ENCODE peak calls at places on chromosome 21, in seven cellular contexts. A is Calu3, M is right atrium auricular region, F is fibroblast of pulmonary artery, N is dorsolateral prefrontal cortex, G is BJ, D is esophagus squamous epithelium. C is an unnamed sample.

GRCh38 chr21:45417256-45417950 is 12.4 kb downstream of the COL18A1 start:
- DNase-seq in A (no peak), M (no peak), F (no peak), N (no peak), G (no peak), D (no peak), C (no peak)

GRCh38 chr21:45418301-45419071 is 13.5 kb downstream of the COL18A1 start:
- DNase-seq in A (no peak), M (no peak), F (no peak), N (no peak), G (no peak), D (no peak), C (no peak)

GRCh38 chr21:32306021-32306780 is 7.5 kb downstream of the MRAP start:
- DNase-seq in A (no peak), M (peak; percentile 28), F (no peak), N (peak; percentile 67), G (no peak), D (no peak), C (no peak)

GRCh38 chr21:39951183-39952101 is 84.2 kb downstream of the PCP4 start:
- DNase-seq in A (no peak), M (no peak), F (no peak), N (no peak), G (no peak), D (no peak), C (no peak)

GRCh38 chr21:39451332-39452206 is at the start of gene SH3BGR:
- DNase-seq in A (no peak), M (peak; percentile 84), F (peak; percentile 40), N (peak; percentile 34), G (no peak), D (no peak), C (no peak)

GRCh38 chr21:27079807-27080206 is 112.9 kb upstream of the ADAMTS5 start:
- DNase-seq in A (no peak), M (no peak), F (no peak), N (no peak), G (no peak), D (no peak), C (no peak)

GRCh38 chr21:45927851-45928850 is 53.4 kb upstream of the COL6A1 start:
- DNase-seq in A (no peak), M (no peak), F (no peak), N (no peak), G (no peak), D (no peak), C (no peak)

GRCh38 chr21:29888437-29888836 is 51.4 kb downstream of the GRIK1 start:
- DNase-seq in A (no peak), M (no peak), F (no peak), N (no peak), G (peak; percentile 5), D (no peak), C (no peak)

GRCh38 chr21:26801524-26801923 is 43.7 kb downstream of the ADAMTS1 start:
- DNase-seq in A (no peak), M (no peak), F (peak; percentile 94), N (no peak), G (peak; percentile 87), D (no peak), C (peak; percentile 45)

GRCh38 chr21:45900034-45900868 is 81.3 kb upstream of the COL6A1 start:
- DNase-seq in A (no peak), M (no peak), F (no peak), N (no peak), G (no peak), D (no peak), C (no peak)

GRCh38 chr21:23223882-23224281 is 2225.7 kb downstream of the NCAM2 start:
- DNase-seq in A (no peak), M (no peak), F (no peak), N (no peak), G (no peak), D (no peak), C (no peak)

DNA sequence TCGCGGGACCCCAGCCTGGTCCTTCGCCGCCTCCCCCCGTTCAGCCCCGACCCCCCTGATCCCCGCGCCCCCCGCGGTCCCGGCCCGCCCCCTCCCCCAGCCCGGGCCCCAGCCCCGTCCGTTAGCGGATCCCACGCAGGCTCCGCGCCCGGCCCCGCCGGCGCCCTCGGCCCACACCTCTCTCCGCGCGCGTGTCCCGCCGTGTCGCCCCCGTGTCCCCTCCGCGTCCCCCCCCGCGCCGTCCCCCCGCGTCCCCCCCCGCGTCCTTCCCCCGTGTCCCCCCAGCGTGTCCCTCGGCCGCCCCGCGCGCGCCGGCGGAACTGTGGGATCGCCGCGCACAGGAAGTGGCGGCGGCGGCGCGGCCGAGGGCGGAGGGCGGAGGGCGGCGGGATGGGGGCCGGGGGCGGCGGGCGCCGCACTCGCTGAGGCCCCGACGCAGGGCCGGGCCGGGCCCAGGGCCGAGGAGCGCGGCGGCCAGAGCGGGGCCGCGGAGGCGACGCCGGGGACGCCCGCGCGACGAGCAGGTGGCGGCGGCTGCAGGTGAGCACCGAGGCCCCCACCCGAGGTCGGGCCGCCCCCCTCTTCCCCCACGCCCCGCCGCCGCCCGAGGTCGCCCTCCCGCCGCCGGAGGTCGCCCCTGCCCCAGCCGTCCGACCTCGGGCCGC is at the start of gene AGPAT3:
- DNase-seq in A (no peak), M (no peak), F (no peak), N (peak; percentile 25), G (no peak), D (no peak), C (no peak)
- TF ChIP-seq CTCF in A (no peak), M (no peak), F (no peak), N (no peak), G (no peak), D (no peak), C (no peak)

GRCh38 chr21:37224861-37225260 is 42.3 kb downstream of the VPS26C start:
- DNase-seq in A (no peak), M (peak; percentile 21), F (no peak), N (no peak), G (no peak), D (no peak), C (no peak)

GRCh38 chr21:37223804-37224345 is 43.3 kb downstream of the VPS26C start:
- DNase-seq in A (no peak), M (peak; percentile 38), F (no peak), N (no peak), G (no peak), D (no peak), C (no peak)

GRCh38 chr21:37219766-37220432 is 47.2 kb downstream of the VPS26C start:
- DNase-seq in A (no peak), M (no peak), F (no peak), N (no peak), G (no peak), D (no peak), C (no peak)

GRCh38 chr21:37220981-37221664 is 46.0 kb downstream of the VPS26C start:
- DNase-seq in A (peak; percentile 92), M (peak; percentile 97), F (peak; percentile 87), N (peak; percentile 96), G (peak; percentile 41), D (peak; percentile 75), C (peak; percentile 79)

GRCh38 chr21:37220433-37220980 is 46.6 kb downstream of the VPS26C start:
- DNase-seq in A (no peak), M (no peak), F (peak; percentile 57), N (peak; percentile 23), G (no peak), D (no peak), C (peak; percentile 27)
- TF ChIP-seq CTCF in A (peak; percentile 11), M (no peak), F (peak; percentile 22), N (no peak), G (peak; percentile 35), D (no peak), C (peak; percentile 47)

DNA sequence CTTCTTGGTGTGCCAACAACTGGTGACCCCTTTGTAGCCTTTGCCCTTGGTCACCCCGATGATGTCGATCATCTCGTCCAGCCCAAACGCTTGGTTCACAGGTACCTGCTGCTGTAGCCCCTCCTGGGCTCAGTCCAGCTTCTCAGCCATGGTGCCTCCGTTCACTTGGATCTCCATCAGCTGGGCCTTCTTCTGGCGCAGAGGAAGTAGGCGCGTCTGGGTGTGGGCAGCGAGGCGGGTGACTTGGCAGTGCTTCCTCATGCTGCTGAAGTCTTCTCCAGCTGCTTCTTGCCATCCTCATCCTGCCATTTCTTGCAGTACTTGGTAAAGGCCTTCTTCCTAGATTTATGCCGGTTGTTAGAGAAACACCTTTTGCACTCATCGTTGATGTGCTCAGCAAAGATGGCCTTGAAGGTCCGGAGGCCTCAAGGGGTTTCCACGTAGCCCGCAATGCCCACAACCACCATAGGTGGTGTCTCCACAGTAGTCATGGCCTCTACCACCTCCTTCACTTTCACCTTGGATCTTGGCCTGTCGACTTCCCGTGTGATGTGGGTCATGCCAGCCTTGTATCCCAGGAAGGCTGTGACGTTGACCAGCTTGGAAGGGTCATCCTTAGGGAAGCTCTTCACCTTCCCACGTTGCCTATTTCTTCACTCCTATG is 13.0 kb downstream of the DOP1B start:
- DNase-seq in A (no peak), M (no peak), F (no peak), N (peak; percentile 45), G (no peak), D (no peak), C (no peak)
- TF ChIP-seq CTCF in A (no peak), M (no peak), F (no peak), N (no peak), G (no peak), D (no peak), C (peak; percentile 30)

DNA sequence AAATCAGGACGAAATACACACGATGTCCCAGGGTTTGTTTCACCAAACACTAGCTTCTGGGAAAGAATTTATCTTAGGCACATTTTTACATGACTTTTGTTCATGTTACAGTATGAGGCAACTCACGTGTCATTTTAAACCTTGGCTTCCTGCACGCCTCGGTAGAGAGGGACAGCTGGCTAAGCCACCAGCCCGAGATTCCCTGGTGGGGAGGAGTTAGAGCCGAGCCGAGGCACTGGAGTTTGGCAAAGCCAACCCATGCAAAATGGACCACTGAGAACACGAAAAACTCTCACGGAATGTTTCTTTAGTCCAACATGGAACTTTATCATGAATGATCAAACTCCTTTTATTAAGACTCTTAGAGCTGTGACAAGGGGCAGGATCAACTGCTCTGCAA is 240.0 kb downstream of the DYRK1A start:
- DNase-seq in A (no peak), M (no peak), F (no peak), N (no peak), G (no peak), D (no peak), C (no peak)
- TF ChIP-seq CTCF in A (no peak), M (no peak), F (no peak), N (no peak), G (no peak), D (no peak), C (no peak)

GRCh38 chr21:42009831-42010506 is at the start of gene ZBTB21:
- DNase-seq in A (peak; percentile 94), M (peak; percentile 99), F (peak; percentile 98), N (peak; percentile 94), G (peak; percentile 77), D (peak; percentile 74), C (peak; percentile 97)
- TF ChIP-seq CTCF in A (peak; percentile 6), M (peak; percentile 3), F (no peak), N (no peak), G (no peak), D (no peak), C (no peak)

DNA sequence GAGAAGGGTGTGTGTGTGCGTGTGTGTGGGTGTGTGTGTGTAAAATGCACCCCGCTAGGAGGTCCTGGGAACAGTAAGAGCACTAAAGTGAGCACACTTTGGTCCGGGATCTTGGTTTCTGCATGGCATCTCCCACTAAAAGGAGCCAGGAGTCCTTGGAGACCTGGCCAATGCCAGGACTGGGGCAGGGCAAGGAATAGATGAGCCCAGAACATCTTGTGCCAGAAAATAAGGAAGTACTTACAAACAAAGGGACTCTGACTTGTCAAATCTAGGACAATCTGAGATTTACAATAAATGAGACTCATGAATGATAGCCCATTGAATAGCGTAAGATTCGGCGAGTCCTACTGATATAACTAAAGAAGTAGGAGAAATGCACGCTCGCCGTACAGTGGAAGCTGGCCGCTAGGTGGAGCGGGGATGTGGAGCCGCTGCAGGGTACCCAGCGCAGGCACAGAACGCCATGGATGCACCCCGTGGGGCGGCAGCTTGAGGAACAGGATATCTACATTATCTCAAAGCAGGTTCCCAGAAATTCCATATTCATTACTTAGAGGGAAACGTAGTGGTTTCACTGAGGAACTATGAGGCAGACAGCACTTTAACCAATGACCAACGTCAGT is 7.1 kb downstream of the SLC37A1 start:
- DNase-seq in A (no peak), M (no peak), F (peak; percentile 21), N (no peak), G (no peak), D (no peak), C (no peak)
- TF ChIP-seq CTCF in A (no peak), M (no peak), F (peak; percentile 46), N (no peak), G (peak; percentile 20), D (no peak), C (peak; percentile 54)